ENCODE peak calls at places on chromosomes 12 and 14, in seven cellular contexts. T is tibial artery, Y is GM06990, X is progenitor cell of endocrine pancreas, B is NCI-H460, U is mesendoderm, V is brain pericyte. G is an unnamed sample.

GRCh38 chr12:73629893-73630872 is 907.5 kb upstream of the ATXN7L3B start:
- DNase-seq in T (no peak), Y (no peak), X (no peak), B (no peak), U (no peak), V (no peak), G (no peak)

GRCh38 chr12:55720894-55721444 is 776 bp downstream of the RDH5 start:
- DNase-seq in T (peak; percentile 86), Y (no peak), X (no peak), B (peak; percentile 47), U (no peak), V (peak; percentile 70), G (peak; percentile 87)

GRCh38 chr12:122150127-122150681 is 23.8 kb downstream of the IL31 start:
- DNase-seq in T (no peak), Y (no peak), X (no peak), B (no peak), U (no peak), V (no peak), G (no peak)

GRCh38 chr12:46472893-46473633 is 100.5 kb upstream of the SLC38A2 start:
- DNase-seq in T (no peak), Y (no peak), X (no peak), B (no peak), U (no peak), V (no peak), G (no peak)

GRCh38 chr14:72222046-72222445 is 289.8 kb downstream of the RGS6 start:
- DNase-seq in T (no peak), Y (no peak), X (no peak), B (no peak), U (no peak), V (no peak), G (no peak)

GRCh38 chr12:2382391-2383155 is 329.8 kb downstream of the CACNA1C start:
- DNase-seq in T (no peak), Y (no peak), X (no peak), B (no peak), U (no peak), V (no peak), G (no peak)

GRCh38 chr14:65286443-65286842 is 126.1 kb upstream of the FUT8 start:
- DNase-seq in T (no peak), Y (no peak), X (no peak), B (no peak), U (no peak), V (no peak), G (no peak)

GRCh38 chr12:52193991-52194390 is 2.2 kb upstream of the KRT80 start:
- DNase-seq in T (no peak), Y (no peak), X (no peak), B (no peak), U (peak; percentile 63), V (no peak), G (no peak)

GRCh38 chr14:35532783-35533356 is 1.1 kb upstream of the INSM2 start:
- DNase-seq in T (no peak), Y (no peak), X (no peak), B (no peak), U (no peak), V (no peak), G (no peak)

GRCh38 chr12:130162771-130163460 is 652 bp downstream of the FZD10 start:
- DNase-seq in T (no peak), Y (peak; percentile 13), X (no peak), B (no peak), U (peak; percentile 23), V (no peak), G (peak; percentile 68)

GRCh38 chr14:102373110-102373509 is 10.4 kb downstream of the TECPR2 start:
- DNase-seq in T (no peak), Y (peak; percentile 18), X (no peak), B (no peak), U (no peak), V (no peak), G (no peak)

GRCh38 chr12:113298861-113299545 is 35.9 kb downstream of the SLC8B1 start:
- DNase-seq in T (peak; percentile 82), Y (no peak), X (no peak), B (no peak), U (no peak), V (no peak), G (peak; percentile 85)

GRCh38 chr12:23099104-23099503 is 474.1 kb downstream of the ETNK1 start:
- DNase-seq in T (no peak), Y (no peak), X (no peak), B (no peak), U (peak; percentile 36), V (no peak), G (no peak)

GRCh38 chr14:51507556-51508511 is 143.9 kb upstream of the FRMD6 start:
- DNase-seq in T (peak; percentile 62), Y (no peak), X (no peak), B (no peak), U (no peak), V (no peak), G (peak; percentile 92)

GRCh38 chr14:24087004-24087403 is 7.1 kb upstream of the PCK2 start:
- DNase-seq in T (no peak), Y (no peak), X (no peak), B (no peak), U (no peak), V (no peak), G (no peak)

GRCh38 chr12:46369095-46369473 is 3.5 kb downstream of the SLC38A2 start:
- DNase-seq in T (no peak), Y (no peak), X (no peak), B (no peak), U (no peak), V (no peak), G (no peak)

GRCh38 chr12:30417697-30418231 is 277.9 kb downstream of the IPO8 start:
- DNase-seq in T (peak; percentile 38), Y (no peak), X (no peak), B (no peak), U (peak; percentile 42), V (no peak), G (no peak)

GRCh38 chr14:36503771-36504741 is 16.0 kb downstream of the NKX2-1 start:
- DNase-seq in T (no peak), Y (no peak), X (peak; percentile 18), B (no peak), U (peak; percentile 55), V (no peak), G (peak; percentile 68)

GRCh38 chr12:51907083-51907863 is at the start of gene ACVRL1:
- DNase-seq in T (no peak), Y (no peak), X (no peak), B (no peak), U (no peak), V (no peak), G (peak; percentile 80)

GRCh38 chr12:1583421-1584078 is 10.8 kb downstream of the FBXL14 start:
- DNase-seq in T (no peak), Y (peak; percentile 34), X (peak; percentile 74), B (peak; percentile 81), U (peak; percentile 81), V (no peak), G (no peak)

GRCh38 chr14:98808494-98809407 is 463.2 kb downstream of the BCL11B start:
- DNase-seq in T (no peak), Y (no peak), X (no peak), B (no peak), U (peak; percentile 40), V (no peak), G (no peak)

GRCh38 chr12:113196996-113197395 is 11.5 kb downstream of the RITA1 start:
- DNase-seq in T (peak; percentile 78), Y (peak; percentile 44), X (no peak), B (peak; percentile 75), U (peak; percentile 81), V (no peak), G (peak; percentile 74)

GRCh38 chr14:55832122-55832911 is 252.3 kb downstream of the KTN1 start:
- DNase-seq in T (no peak), Y (no peak), X (no peak), B (no peak), U (no peak), V (no peak), G (no peak)

GRCh38 chr14:104732355-104732804 is 8.4 kb downstream of the ADSS1 start:
- DNase-seq in T (peak; percentile 83), Y (no peak), X (no peak), B (peak; percentile 90), U (no peak), V (no peak), G (peak; percentile 94)

GRCh38 chr14:65255029-65255545 is 152.8 kb upstream of the MAX start:
- DNase-seq in T (no peak), Y (no peak), X (no peak), B (peak; percentile 39), U (peak; percentile 90), V (no peak), G (no peak)

GRCh38 chr12:85036241-85036707 is at the start of the genes LRRIQ1 and TSPAN19:
- DNase-seq in T (peak; percentile 29), Y (peak; percentile 20), X (peak; percentile 53), B (peak; percentile 89), U (peak; percentile 98), V (peak; percentile 59), G (peak; percentile 75)

GRCh38 chr14:22986508-22987054 is 4.2 kb upstream of the AJUBA start:
- DNase-seq in T (peak; percentile 90), Y (peak; percentile 50), X (peak; percentile 83), B (peak; percentile 83), U (peak; percentile 90), V (peak; percentile 53), G (peak; percentile 90)

GRCh38 chr14:68669101-68669500 is 123.8 kb downstream of the ZFP36L1 start:
- DNase-seq in T (peak; percentile 16), Y (no peak), X (no peak), B (no peak), U (peak; percentile 49), V (no peak), G (no peak)

GRCh38 chr12:57429473-57430116 is 1.2 kb downstream of the R3HDM2 start:
- DNase-seq in T (no peak), Y (no peak), X (no peak), B (peak; percentile 5), U (no peak), V (no peak), G (no peak)

GRCh38 chr12:96258451-96258933 is 64.3 kb downstream of the ELK3 start:
- DNase-seq in T (peak; percentile 68), Y (no peak), X (no peak), B (no peak), U (peak; percentile 45), V (peak; percentile 63), G (no peak)

GRCh38 chr12:57063991-57064725 is 14.2 kb upstream of the MYO1A start:
- DNase-seq in T (no peak), Y (peak; percentile 60), X (no peak), B (no peak), U (no peak), V (no peak), G (no peak)

GRCh38 chr14:78967111-78967809 is 797.1 kb downstream of the NRXN3 start:
- DNase-seq in T (no peak), Y (no peak), X (no peak), B (no peak), U (no peak), V (no peak), G (no peak)

GRCh38 chr14:91654836-91655235 is 77.0 kb downstream of the CATSPERB start:
- DNase-seq in T (no peak), Y (no peak), X (no peak), B (no peak), U (no peak), V (no peak), G (no peak)

GRCh38 chr14:91835920-91836843 is 31.2 kb downstream of the TC2N start:
- DNase-seq in T (peak; percentile 67), Y (peak; percentile 79), X (peak; percentile 88), B (peak; percentile 46), U (peak; percentile 93), V (no peak), G (peak; percentile 95)

GRCh38 chr14:104805326-104805678 is 4.4 kb downstream of the ZBTB42 start:
- DNase-seq in T (no peak), Y (no peak), X (no peak), B (no peak), U (no peak), V (peak; percentile 78), G (peak; percentile 90)

GRCh38 chr14:31476131-31476917 is 11.5 kb downstream of the GPR33 start:
- DNase-seq in T (no peak), Y (no peak), X (no peak), B (no peak), U (no peak), V (no peak), G (no peak)

GRCh38 chr12:79826267-79827128 is 108.4 kb downstream of the PPP1R12A start:
- DNase-seq in T (no peak), Y (no peak), X (no peak), B (no peak), U (no peak), V (no peak), G (no peak)

GRCh38 chr12:25701290-25701689 is 148.2 kb upstream of the LMNTD1 start:
- DNase-seq in T (no peak), Y (no peak), X (no peak), B (peak; percentile 12), U (no peak), V (no peak), G (no peak)